ENCODE peak calls at places on chromosomes 1 and 21, in six cellular contexts. T, Y, C, I, X and V are unnamed samples.

GRCh38 chr1:156508205-156508954 is 7.8 kb upstream of the MEF2D start:
- DNase-seq in T (peak; percentile 95), Y (no peak), C (peak; percentile 65), I (no peak), X (no peak), V (no peak)

GRCh38 chr1:194081444-194081843 is 895.0 kb upstream of the B3GALT2 start:
- DNase-seq in T (no peak), Y (no peak), C (no peak), I (no peak), X (no peak), V (no peak)

GRCh38 chr1:178057131-178057765 is 36.7 kb upstream of the RASAL2 start:
- DNase-seq in T (no peak), Y (no peak), C (no peak), I (no peak), X (no peak), V (no peak)

GRCh38 chr1:225987491-225988316 is 11.4 kb downstream of the SDE2 start:
- DNase-seq in T (no peak), Y (no peak), C (no peak), I (no peak), X (no peak), V (no peak)

GRCh38 chr1:37793773-37794371 is at the start of gene MANEAL:
- DNase-seq in T (no peak), Y (peak; percentile 84), C (no peak), I (peak; percentile 41), X (peak; percentile 93), V (peak; percentile 24)

GRCh38 chr1:188027613-188028012 is 1198.9 kb downstream of the PLA2G4A start:
- DNase-seq in T (no peak), Y (no peak), C (no peak), I (no peak), X (no peak), V (no peak)

GRCh38 chr1:21906173-21907078 is 30.7 kb downstream of the HSPG2 start:
- DNase-seq in T (peak; percentile 94), Y (peak; percentile 85), C (no peak), I (no peak), X (peak; percentile 76), V (no peak)

GRCh38 chr1:10107985-10108663 is 75.4 kb downstream of the UBE4B start:
- DNase-seq in T (no peak), Y (no peak), C (no peak), I (no peak), X (no peak), V (no peak)

GRCh38 chr1:244642526-244642925 is 10.4 kb upstream of the DESI2 start:
- DNase-seq in T (no peak), Y (no peak), C (no peak), I (no peak), X (peak; percentile 27), V (no peak)

GRCh38 chr1:212938846-212939245 is 11.5 kb upstream of the VASH2 start:
- DNase-seq in T (no peak), Y (no peak), C (no peak), I (no peak), X (no peak), V (no peak)

GRCh38 chr1:98964198-98964597 is 40.5 kb downstream of the PLPPR5 start:
- DNase-seq in T (no peak), Y (no peak), C (no peak), I (no peak), X (no peak), V (no peak)

GRCh38 chr21:36879827-36880226 is 86.6 kb downstream of the HLCS start:
- DNase-seq in T (no peak), Y (no peak), C (no peak), I (no peak), X (no peak), V (no peak)

GRCh38 chr1:235588916-235589515 is 60.6 kb downstream of the GNG4 start:
- DNase-seq in T (no peak), Y (no peak), C (no peak), I (peak; percentile 50), X (no peak), V (no peak)

GRCh38 chr1:109776206-109776835 is 12.6 kb upstream of the EPS8L3 start:
- DNase-seq in T (peak; percentile 65), Y (no peak), C (no peak), I (peak; percentile 14), X (no peak), V (no peak)

GRCh38 chr21:34202553-34203332 is 129.4 kb downstream of the MRPS6 start:
- DNase-seq in T (peak; percentile 84), Y (no peak), C (no peak), I (no peak), X (peak; percentile 80), V (no peak)

GRCh38 chr1:3251810-3252429 is 182.9 kb downstream of the PRDM16 start:
- DNase-seq in T (no peak), Y (no peak), C (no peak), I (no peak), X (no peak), V (no peak)

GRCh38 chr1:27545876-27546275 is 55.9 kb upstream of the WASF2 start:
- DNase-seq in T (no peak), Y (no peak), C (no peak), I (no peak), X (no peak), V (no peak)
- H3K27ac ChIP-seq in T (peak overlapping the region; percentile 85), Y (no peak overlapping the region), C (peak overlapping the region; percentile 97), I (peak overlapping the region; percentile 62), X (peak overlapping the region; percentile 31), V (peak overlapping the region; percentile 60)

GRCh38 chr1:240468616-240469015 is 143.3 kb downstream of the GREM2 start:
- DNase-seq in T (no peak), Y (no peak), C (no peak), I (no peak), X (no peak), V (no peak)
- H3K27ac ChIP-seq in T (no peak overlapping the region), Y (no peak overlapping the region), C (no peak overlapping the region), I (no peak overlapping the region), X (no peak overlapping the region), V (no peak overlapping the region)

GRCh38 chr1:94669213-94669612 is 127.7 kb upstream of the F3 start:
- DNase-seq in T (no peak), Y (no peak), C (no peak), I (no peak), X (no peak), V (no peak)

GRCh38 chr1:94672934-94673333 is 131.4 kb upstream of the F3 start:
- DNase-seq in T (no peak), Y (no peak), C (no peak), I (no peak), X (no peak), V (no peak)

GRCh38 chr1:94670273-94670672 is 128.7 kb upstream of the F3 start:
- DNase-seq in T (no peak), Y (no peak), C (peak; percentile 10), I (no peak), X (no peak), V (no peak)

GRCh38 chr1:94674876-94675275 is 133.3 kb upstream of the F3 start:
- DNase-seq in T (no peak), Y (no peak), C (no peak), I (no peak), X (no peak), V (no peak)

DNA sequence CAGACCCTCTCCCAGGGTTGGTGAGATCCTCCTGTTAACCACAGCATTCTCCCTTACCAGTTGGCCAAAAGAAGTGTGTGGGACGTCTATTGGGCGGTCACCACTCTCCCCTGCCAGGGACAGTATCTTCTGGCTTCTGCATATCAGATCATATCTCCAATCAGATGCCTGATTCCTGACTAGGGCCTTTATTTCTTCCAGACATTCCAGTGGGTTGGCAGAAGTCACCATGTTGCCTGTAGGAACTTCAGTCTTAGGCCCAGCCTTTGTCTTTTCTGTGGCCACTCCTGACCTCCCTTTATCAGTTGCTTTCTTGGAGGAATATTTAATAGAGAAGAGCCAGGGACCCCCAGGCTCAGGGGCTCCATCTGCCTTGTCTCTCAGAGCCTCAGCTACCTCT is 130.4 kb upstream of the F3 start:
- DNase-seq in T (no peak), Y (no peak), C (no peak), I (no peak), X (no peak), V (no peak)
- H3K27ac ChIP-seq in T (no peak overlapping the region), Y (no peak overlapping the region), C (no peak overlapping the region), I (no peak overlapping the region), X (no peak overlapping the region), V (no peak overlapping the region)

DNA sequence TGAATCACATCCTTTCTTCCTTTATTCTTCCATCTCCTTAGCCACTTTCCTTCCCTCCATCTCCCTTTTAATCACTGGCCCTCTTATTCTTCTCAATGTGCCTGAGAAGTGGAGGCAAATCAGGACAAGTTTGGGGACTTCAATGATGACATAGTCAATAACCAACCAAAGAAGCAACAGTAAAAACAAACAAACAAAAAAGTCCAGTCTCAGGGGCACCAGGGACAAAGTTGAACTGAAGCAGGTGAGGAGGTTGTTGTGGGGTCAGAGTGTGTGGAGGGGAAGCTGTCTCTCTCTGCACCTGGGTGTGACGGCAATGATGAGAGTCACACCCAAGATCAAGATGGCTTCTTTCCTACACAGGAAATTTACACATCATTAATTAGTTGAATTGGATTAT is 32.4 kb downstream of the HSD3B2 start:
- DNase-seq in T (no peak), Y (no peak), C (no peak), I (no peak), X (no peak), V (no peak)
- H3K27ac ChIP-seq in T (no peak overlapping the region), Y (no peak overlapping the region), C (no peak overlapping the region), I (no peak overlapping the region), X (no peak overlapping the region), V (no peak overlapping the region)

GRCh38 chr21:29192999-29193563 is 62.6 kb downstream of the MAP3K7CL start:
- DNase-seq in T (no peak), Y (no peak), C (no peak), I (no peak), X (no peak), V (no peak)
- H3K27ac ChIP-seq in T (no peak overlapping the region), Y (no peak overlapping the region), C (peak overlapping the region; percentile 46), I (no peak overlapping the region), X (no peak overlapping the region), V (no peak overlapping the region)